ENCODE peak calls at places on chromosomes 1 and 21, in seven cellular contexts. I, U, A, P, Z, H and K are unnamed samples.

GRCh38 chr1:55822896-55823295 is 607.7 kb upstream of the USP24 start:
- DNase-seq in P (no peak), U (no peak), Z (no peak), H (no peak), I (no peak), A (no peak), K (no peak)

GRCh38 chr1:198106007-198106406 is 50.8 kb upstream of the NEK7 start:
- DNase-seq in A (no peak), H (no peak), Z (no peak), P (no peak), U (no peak), I (no peak), K (no peak)

GRCh38 chr1:87121732-87122163 is 206.9 kb upstream of the LMO4 start:
- DNase-seq in H (no peak), U (no peak), A (no peak), Z (no peak), I (no peak), P (no peak), K (no peak)

GRCh38 chr1:225440380-225440957 is 12.6 kb upstream of the LBR start:
- DNase-seq in P (no peak), I (no peak), Z (no peak), A (no peak), H (no peak), U (no peak), K (no peak)

GRCh38 chr1:59669752-59670312 is 144.9 kb upstream of the HOOK1 start:
- DNase-seq in P (peak), I (no peak), Z (no peak), U (no peak), H (no peak), A (peak), K (peak)

GRCh38 chr21:45484318-45484717 is 57.9 kb downstream of the SLC19A1 start:
- DNase-seq in P (no peak), Z (no peak), H (no peak), I (no peak), A (no peak), U (no peak), K (no peak)

GRCh38 chr1:66137235-66137634 is 344.5 kb downstream of the PDE4B start:
- DNase-seq in P (no peak), I (no peak), H (no peak), Z (no peak), A (no peak), U (no peak), K (no peak)

GRCh38 chr1:19495000-19495656 is 9.8 kb upstream of the CAPZB start:
- DNase-seq in I (no peak), H (no peak), A (no peak), Z (no peak), P (no peak), U (no peak), K (no peak)

GRCh38 chr21:26570203-26570602 is 2.9 kb downstream of the CYYR1 start:
- DNase-seq in A (no peak), Z (no peak), U (no peak), P (peak), H (no peak), I (no peak), K (no peak)

GRCh38 chr1:41980872-41981653 is 62.3 kb upstream of the HIVEP3 start:
- DNase-seq in A (no peak), P (no peak), Z (no peak), U (no peak), H (no peak), I (no peak), K (no peak)

GRCh38 chr1:94067196-94067595 is 53.8 kb downstream of the ABCA4 start:
- DNase-seq in U (no peak), A (no peak), P (no peak), I (no peak), Z (no peak), H (no peak), K (no peak)

GRCh38 chr1:228291906-228292608 is 84.2 kb downstream of the OBSCN start:
- DNase-seq in U (no peak), P (no peak), Z (no peak), A (no peak), I (no peak), H (no peak), K (no peak)

GRCh38 chr1:152018537-152018936 is 18.3 kb downstream of the S100A11 start:
- DNase-seq in I (no peak), A (no peak), Z (no peak), H (peak), U (no peak), P (peak), K (no peak)

DNA sequence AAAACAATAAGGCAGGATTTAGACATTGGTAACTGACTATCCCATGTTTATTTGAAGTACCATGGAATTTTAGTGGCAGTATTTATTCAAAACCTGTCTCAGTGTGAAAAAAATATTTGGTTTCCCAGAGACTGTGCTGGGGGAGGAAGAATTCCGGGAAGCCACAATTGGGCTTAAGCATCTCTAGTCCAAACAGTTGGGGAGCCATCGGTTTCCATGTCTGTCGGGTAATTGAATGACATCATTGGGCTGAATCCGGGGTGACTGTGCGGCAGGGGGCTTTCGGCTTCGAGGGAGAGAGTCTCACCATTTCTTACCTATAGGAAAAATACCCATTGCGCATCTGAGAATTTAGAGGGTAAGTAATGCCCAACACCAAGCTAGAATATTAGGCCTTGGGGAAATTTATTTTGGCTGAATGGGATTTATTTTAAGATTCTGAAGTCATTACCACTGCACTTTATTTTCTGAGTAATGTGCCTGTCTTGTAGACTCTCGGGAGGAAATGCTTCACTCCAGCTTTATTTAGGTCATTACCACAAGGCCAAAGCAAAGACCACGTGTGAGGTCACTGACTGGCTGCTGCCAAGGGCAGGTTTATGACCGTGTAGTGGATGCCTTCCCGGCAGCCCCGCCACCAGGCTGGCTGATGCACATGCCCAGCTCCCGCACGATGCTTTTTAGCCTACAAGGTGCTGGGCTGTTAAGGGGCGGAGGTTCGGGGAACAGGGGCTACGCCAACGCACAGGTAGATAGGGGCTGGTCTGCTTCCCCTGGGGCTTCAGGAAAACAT is 23.1 kb upstream of the UMODL1 start:
- DNase-seq in I (no peak), Z (no peak), H (no peak), P (no peak), U (no peak), A (peak), K (no peak)
- TF ChIP-seq CTCF in I (no peak), Z (no peak), H (no peak), P (no peak), U (no peak), A (no peak), K (no peak)

GRCh38 chr1:47782414-47783165 is 214.6 kb downstream of the TRABD2B start:
- DNase-seq in H (peak), A (no peak), U (no peak), I (no peak), P (no peak), Z (no peak), K (no peak)

GRCh38 chr1:47783638-47784293 is 213.4 kb downstream of the TRABD2B start:
- DNase-seq in U (no peak), H (no peak), I (no peak), A (no peak), Z (no peak), P (no peak), K (no peak)

GRCh38 chr1:47780469-47780995 is 216.7 kb downstream of the TRABD2B start:
- DNase-seq in H (no peak), P (no peak), U (no peak), I (no peak), A (no peak), Z (no peak), K (no peak)

GRCh38 chr1:47779613-47780012 is 217.6 kb downstream of the TRABD2B start:
- DNase-seq in I (no peak), Z (no peak), P (no peak), A (no peak), U (no peak), H (no peak), K (no peak)

DNA sequence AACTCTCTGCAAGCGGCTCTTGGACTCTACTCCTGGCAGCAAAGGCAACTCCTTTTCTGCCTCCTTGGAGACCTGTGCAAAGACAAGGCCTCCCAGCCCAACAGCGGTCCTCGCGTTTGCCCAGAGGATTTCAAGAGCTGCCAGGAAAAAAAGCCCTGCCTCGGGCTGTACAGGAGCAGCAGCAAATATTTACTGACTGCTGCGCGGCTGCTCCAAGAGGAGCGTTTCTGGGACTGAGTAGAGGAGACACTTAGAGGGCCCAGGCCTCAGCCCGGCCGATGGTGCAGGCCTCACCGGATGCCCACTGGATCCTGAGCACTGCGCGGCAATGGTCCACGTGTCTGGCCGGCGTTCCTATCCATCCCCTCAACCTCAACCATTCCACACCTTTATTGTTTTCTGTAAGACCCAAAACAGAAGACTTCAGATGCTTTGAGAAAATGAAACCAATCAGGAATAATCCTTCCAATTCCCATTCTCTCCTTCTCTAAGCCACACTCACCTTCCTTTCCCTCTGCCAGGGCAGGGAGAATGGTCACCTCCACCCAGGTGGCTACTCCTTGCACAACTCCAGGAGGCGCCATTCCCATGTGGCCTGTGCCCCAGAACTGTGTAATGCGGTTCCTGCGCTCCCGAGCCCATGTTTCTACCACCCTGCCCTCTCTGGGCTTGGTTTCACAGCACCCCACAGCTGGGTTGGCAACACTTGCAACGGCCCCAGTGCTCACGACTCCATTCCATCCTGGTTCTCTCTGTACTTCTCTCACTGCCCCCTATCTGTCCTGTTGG is 215.8 kb downstream of the TRABD2B start:
- DNase-seq in I (no peak), Z (no peak), A (no peak), P (no peak), H (no peak), U (no peak), K (no peak)
- TF ChIP-seq CTCF in I (no peak), Z (no peak), A (no peak), P (no peak), H (no peak), U (no peak), K (no peak)

DNA sequence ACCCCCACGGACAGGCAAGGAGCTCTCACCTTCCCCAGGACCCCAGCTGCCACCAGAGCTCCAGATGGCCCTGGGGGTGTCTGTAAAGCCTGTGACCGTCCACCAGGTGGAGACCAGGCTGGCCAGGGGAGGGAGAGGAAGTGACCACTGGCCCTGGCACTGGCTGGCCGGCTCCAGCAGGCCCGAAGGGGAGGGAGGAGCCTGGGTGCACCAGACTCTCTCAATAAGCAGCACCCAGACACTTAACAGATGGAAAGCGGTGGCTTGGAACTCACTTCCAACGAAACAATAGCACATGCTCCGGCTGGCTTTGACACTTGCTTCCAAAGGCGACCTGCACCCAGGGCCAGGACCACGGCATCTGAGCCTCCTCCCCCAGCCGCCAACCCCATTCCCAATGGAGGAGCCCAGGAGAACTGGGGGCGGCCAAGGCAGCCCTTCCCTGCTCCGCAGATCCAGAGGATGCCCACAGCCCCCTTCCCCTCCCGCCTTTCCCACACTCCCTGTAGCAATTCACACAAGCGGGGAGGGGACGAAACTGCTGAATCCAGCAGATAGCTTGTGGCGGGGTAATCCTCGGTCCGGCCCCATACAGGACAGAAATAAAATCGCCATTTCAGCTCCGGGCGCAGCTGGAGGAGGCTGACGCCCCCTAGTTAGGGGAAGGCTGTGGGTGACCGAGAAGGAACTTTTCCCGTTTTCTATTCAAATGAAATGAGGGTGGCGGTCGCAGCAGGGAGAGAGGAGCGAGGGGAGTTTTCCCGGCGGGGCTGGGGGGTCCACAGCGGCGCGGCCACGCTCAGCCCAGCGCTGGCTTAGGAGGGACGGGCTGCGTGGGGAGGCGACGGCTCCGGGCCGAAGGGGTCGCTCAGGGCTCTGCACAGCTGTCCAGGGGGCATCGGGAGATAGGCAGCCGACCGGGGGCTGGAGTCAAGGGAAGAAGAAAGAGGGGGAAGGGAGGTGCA is 612 bp upstream of the PDE9A start:
- DNase-seq in Z (peak), A (peak), H (no peak), U (no peak), I (peak), P (peak), K (peak)
- TF ChIP-seq CTCF in Z (peak), A (peak), H (peak), U (no peak), I (peak), P (peak), K (peak)

DNA sequence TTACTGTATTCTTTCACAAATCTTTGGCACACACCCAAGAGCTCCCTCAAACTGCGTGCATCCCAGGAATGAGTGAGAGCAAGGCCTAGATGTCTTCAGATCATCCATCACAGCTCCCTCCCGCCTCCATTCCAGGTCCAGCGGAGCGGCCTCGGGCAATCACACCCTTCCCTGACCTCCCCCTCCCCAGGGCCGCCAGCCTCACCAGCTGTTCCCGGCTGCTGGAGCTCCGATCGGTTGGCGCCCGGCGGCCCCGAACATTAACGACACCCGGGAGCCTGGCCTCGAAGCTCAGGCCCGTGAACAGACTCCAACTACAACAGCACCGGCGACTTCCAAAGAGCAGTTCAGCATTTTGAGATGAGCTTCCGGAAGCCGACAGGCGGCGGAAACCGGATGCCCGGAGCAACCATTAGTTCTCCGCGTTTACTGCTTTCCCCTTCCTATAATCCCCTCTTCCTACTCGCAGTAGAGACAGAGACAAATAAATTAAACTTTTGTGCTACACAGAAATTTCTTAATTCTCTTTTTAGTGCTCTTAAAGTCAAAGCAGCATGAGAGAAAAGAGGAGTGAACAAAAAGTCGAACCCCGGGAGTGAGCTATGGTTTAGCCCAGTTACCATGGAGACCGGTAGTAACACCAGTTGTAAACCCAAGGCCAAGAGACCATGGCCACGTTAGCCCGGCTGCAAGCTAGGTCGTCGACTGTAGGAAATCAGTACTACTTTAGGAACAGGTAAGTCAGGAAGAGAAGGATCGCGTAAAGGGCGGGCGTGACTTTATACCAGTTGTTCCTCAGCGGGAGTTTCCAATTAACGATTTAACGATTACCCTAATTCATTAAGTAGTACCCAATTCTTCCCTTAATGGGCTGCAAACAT is at the start of the genes GPATCH2 and SPATA17:
- DNase-seq in P (peak), H (peak), A (peak), Z (peak), U (peak), I (peak), K (peak)
- TF ChIP-seq CTCF in P (peak), H (peak), A (no peak), Z (peak), U (no peak), I (no peak), K (peak)